ENCODE peak calls at places on chromosomes 5 and 9, in five cellular contexts. H is ovary, E is colonic mucosa, S is lung, O is mammary epithelial cell. W is an unnamed sample.

GRCh38 chr9:115278241-115279035 is 160.5 kb upstream of the TNC start:
- DNase-seq in H (no peak), E (no peak), S (no peak), O (no peak), W (no peak)

GRCh38 chr9:40935336-40935735 is 193.1 kb downstream of the FOXD4L6 start:
- DNase-seq in H (no peak), E (no peak), S (no peak), O (no peak), W (no peak)

GRCh38 chr9:97806721-97807120 is 46.3 kb upstream of the FOXE1 start:
- DNase-seq in H (no peak), E (no peak), S (no peak), O (no peak), W (no peak)

GRCh38 chr9:137019891-137020683 is 8.0 kb downstream of the ABCA2 start:
- DNase-seq in H (no peak), E (no peak), S (no peak), O (no peak), W (no peak)

GRCh38 chr9:4296217-4296616 is 3.7 kb downstream of the GLIS3 start:
- DNase-seq in H (no peak), E (no peak), S (no peak), O (no peak), W (no peak)

GRCh38 chr9:116895956-116896355 is 208.9 kb downstream of the TRIM32 start:
- DNase-seq in H (no peak), E (no peak), S (no peak), O (no peak), W (no peak)

GRCh38 chr5:142292249-142292648 is 32.6 kb downstream of the SPRY4 start:
- DNase-seq in H (no peak), E (no peak), S (no peak), O (no peak), W (no peak)

GRCh38 chr5:17217421-17218352 is at the start of gene BASP1:
- DNase-seq in H (peak), E (peak), S (peak), O (peak), W (no peak)

GRCh38 chr9:18910858-18911257 is 122.2 kb downstream of the SAXO1 start:
- DNase-seq in H (no peak), E (no peak), S (no peak), O (no peak), W (no peak)

GRCh38 chr5:143304836-143305475 is 98.5 kb downstream of the NR3C1 start:
- DNase-seq in H (no peak), E (no peak), S (no peak), O (no peak), W (no peak)

GRCh38 chr5:54135042-54135441 is 175.3 kb downstream of the ARL15 start:
- DNase-seq in H (no peak), E (no peak), S (no peak), O (peak), W (no peak)

GRCh38 chr5:116521173-116521872 is 53.3 kb downstream of the SEMA6A start:
- DNase-seq in H (no peak), E (no peak), S (no peak), O (peak), W (no peak)

GRCh38 chr5:74631088-74631960 is 9.2 kb downstream of the ENC1 start:
- DNase-seq in H (no peak), E (no peak), S (peak), O (no peak), W (no peak)

GRCh38 chr5:169762338-169763095 is 125.4 kb downstream of the DOCK2 start:
- DNase-seq in H (no peak), E (no peak), S (no peak), O (peak), W (no peak)

GRCh38 chr9:105127863-105128220 is 116.6 kb upstream of the SLC44A1 start:
- DNase-seq in H (no peak), E (peak), S (no peak), O (peak), W (no peak)

GRCh38 chr5:167511-167910 is 23.8 kb upstream of the LRRC14B start:
- DNase-seq in H (peak), E (no peak), S (no peak), O (no peak), W (no peak)

GRCh38 chr5:81097733-81098132 is 135.4 kb upstream of the CKMT2 start:
- DNase-seq in H (no peak), E (no peak), S (no peak), O (no peak), W (no peak)

GRCh38 chr5:172453986-172454354 is 355 bp downstream of the SH3PXD2B start:
- DNase-seq in H (peak), E (peak), S (no peak), O (peak), W (peak)

GRCh38 chr5:72783354-72783753 is 33.1 kb upstream of the TNPO1 start:
- DNase-seq in H (no peak), E (no peak), S (no peak), O (no peak), W (no peak)

GRCh38 chr5:167269146-167269545 is 1022.3 kb upstream of the WWC1 start:
- DNase-seq in H (no peak), E (no peak), S (no peak), O (no peak), W (no peak)

GRCh38 chr5:154479160-154479943 is 1.3 kb upstream of the HAND1 start:
- DNase-seq in H (no peak), E (no peak), S (no peak), O (no peak), W (no peak)

GRCh38 chr5:859798-860296 is 9.1 kb upstream of the ZDHHC11 start:
- DNase-seq in H (no peak), E (no peak), S (no peak), O (no peak), W (no peak)

GRCh38 chr9:124040186-124040920 is 28.8 kb downstream of the LHX2 start:
- DNase-seq in H (no peak), E (no peak), S (no peak), O (no peak), W (no peak)

GRCh38 chr9:136623849-136624183 is 38.9 kb upstream of the EGFL7 start:
- DNase-seq in H (no peak), E (peak), S (no peak), O (peak), W (no peak)

GRCh38 chr9:127161081-127161621 is 38.7 kb upstream of the ANGPTL2 start:
- DNase-seq in H (peak), E (no peak), S (no peak), O (no peak), W (no peak)

GRCh38 chr9:88923653-88924284 is 67.5 kb upstream of the S1PR3 start:
- DNase-seq in H (no peak), E (no peak), S (peak), O (no peak), W (no peak)

GRCh38 chr5:122653087-122654017 is 121.5 kb upstream of the SNX2 start:
- DNase-seq in H (no peak), E (no peak), S (no peak), O (peak), W (no peak)

GRCh38 chr9:82105729-82106128 is 117.2 kb downstream of the SPATA31D1 start:
- DNase-seq in H (no peak), E (peak), S (no peak), O (no peak), W (no peak)

GRCh38 chr5:116498478-116498877 is 76.1 kb downstream of the SEMA6A start:
- DNase-seq in H (no peak), E (peak), S (no peak), O (no peak), W (no peak)

GRCh38 chr5:31987985-31988710 is 186.0 kb downstream of the GOLPH3 start:
- DNase-seq in H (no peak), E (no peak), S (no peak), O (peak), W (no peak)

GRCh38 chr5:122726990-122727616 is 47.8 kb upstream of the SNX2 start:
- DNase-seq in H (no peak), E (no peak), S (no peak), O (peak), W (no peak)

GRCh38 chr9:126062158-126062929 is 264.3 kb upstream of the MVB12B start:
- DNase-seq in H (peak), E (no peak), S (no peak), O (peak), W (no peak)

GRCh38 chr5:107744418-107745330 is 73.9 kb upstream of the EFNA5 start:
- DNase-seq in H (no peak), E (no peak), S (no peak), O (no peak), W (no peak)

GRCh38 chr9:129612815-129613519 is 7.9 kb downstream of the C9orf50 start:
- DNase-seq in H (peak), E (no peak), S (no peak), O (no peak), W (no peak)

GRCh38 chr5:116938488-116938887 is 363.9 kb upstream of the SEMA6A start:
- DNase-seq in H (no peak), E (no peak), S (no peak), O (no peak), W (peak)

GRCh38 chr9:2662496-2662895 is 40.9 kb downstream of the VLDLR start:
- DNase-seq in H (no peak), E (no peak), S (no peak), O (no peak), W (peak)

GRCh38 chr9:95130484-95130883 is 187.0 kb downstream of the FANCC start:
- DNase-seq in H (no peak), E (no peak), S (no peak), O (no peak), W (no peak)
- H3K27ac ChIP-seq in H (no peak), E (no peak), S (no peak), O (no peak), W (no peak)

DNA sequence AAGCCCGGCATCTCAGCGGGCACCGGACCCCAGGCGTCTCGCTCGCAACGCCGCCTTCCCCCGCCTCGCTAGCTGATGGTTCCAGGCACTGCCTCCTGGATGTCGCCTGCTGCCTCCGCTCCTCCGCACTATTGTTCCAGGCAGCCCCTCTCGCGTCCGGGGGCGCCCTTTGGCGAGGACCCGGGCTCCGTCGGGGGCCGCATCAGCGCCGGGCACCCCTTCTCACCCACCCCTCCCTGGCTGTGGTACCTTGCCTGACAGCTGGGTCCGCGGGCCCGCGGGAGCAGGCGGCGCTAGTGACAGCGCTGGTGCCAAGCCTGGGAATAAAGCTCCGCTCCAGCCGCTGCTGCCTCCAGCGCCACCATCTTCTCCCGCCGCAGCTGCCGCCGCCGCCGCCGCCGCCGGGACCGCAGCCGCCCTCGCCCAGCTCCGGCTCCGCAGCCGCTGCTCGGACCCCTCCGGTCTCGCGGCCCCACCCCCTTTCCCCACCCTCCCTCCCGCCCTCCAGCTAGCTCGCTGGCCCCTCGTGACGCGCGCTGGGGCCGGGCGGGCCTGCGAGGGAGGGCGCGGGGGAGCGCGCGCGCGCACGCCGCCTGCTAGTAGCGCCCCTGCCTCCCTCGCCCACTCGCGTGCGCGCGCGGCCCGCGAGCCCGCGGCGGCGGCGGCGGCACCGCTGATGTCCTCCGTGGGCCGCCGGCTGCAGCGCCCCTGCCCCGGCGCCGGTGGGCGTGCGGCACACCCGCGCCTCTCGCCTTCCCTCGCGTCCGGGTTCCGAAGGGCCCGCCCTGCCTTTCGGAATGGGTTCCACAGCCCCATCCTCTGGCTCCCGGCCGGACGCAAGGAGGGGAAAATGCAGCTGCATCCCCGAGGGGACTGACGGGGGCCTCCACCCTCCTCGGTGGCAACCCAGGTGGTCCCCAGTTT is at the start of gene APBA1:
- DNase-seq in H (peak), E (peak), S (peak), O (peak), W (peak)
- H3K27ac ChIP-seq in H (peak), E (peak), S (peak), O (no peak), W (peak)

DNA sequence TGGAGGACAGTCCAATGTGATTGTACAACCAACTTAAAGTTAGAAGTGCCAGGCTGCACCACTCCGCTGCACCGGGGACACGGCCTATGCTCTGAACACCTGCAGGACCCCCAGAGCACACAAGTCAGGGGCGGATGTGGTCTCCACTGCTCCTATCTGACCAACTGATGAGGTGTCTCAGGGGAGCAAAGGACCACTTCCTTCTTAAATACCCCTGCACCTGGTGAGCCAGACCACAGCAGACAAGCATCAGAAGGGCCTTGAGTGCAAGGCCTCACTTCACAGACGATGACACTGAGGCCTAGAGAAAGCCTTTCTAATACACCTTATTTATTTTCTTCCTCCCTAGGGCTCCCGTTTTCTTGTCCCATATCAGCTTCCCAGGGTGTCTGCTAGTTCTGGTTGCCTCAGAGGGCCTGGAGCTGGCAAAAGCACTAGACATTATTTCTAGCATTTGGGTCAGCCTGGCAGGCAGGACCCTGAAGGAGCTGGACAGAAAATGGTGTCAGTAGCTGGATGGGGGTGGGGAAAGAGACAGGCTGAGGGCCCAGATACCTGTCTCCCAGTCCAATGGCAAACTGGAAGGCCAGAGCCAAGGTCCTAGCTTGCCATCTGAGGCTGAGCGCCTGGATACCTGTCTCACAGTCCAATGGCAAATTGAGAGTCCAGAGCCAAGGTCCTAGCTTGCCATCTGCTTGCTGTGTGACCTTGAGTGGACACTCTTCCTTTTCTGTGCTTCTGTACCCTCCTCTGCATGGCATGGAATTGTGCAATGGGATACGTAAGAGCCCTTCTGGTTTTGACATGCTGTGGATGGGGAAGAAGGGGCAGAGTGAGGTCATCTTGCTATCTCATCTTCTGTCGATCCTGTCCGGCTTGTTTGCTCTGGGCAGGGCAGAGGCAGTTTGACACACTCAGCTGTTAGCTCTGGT is 9.0 kb downstream of the CCDC69 start:
- DNase-seq in H (no peak), E (no peak), S (peak), O (no peak), W (no peak)
- H3K27ac ChIP-seq in H (no peak), E (peak), S (peak), O (no peak), W (peak)

GRCh38 chr5:149803641-149804468 is 73.7 kb downstream of the PPARGC1B start:
- DNase-seq in H (peak), E (no peak), S (no peak), O (no peak), W (no peak)
- H3K27ac ChIP-seq in H (no peak), E (peak), S (no peak), O (no peak), W (no peak)

DNA sequence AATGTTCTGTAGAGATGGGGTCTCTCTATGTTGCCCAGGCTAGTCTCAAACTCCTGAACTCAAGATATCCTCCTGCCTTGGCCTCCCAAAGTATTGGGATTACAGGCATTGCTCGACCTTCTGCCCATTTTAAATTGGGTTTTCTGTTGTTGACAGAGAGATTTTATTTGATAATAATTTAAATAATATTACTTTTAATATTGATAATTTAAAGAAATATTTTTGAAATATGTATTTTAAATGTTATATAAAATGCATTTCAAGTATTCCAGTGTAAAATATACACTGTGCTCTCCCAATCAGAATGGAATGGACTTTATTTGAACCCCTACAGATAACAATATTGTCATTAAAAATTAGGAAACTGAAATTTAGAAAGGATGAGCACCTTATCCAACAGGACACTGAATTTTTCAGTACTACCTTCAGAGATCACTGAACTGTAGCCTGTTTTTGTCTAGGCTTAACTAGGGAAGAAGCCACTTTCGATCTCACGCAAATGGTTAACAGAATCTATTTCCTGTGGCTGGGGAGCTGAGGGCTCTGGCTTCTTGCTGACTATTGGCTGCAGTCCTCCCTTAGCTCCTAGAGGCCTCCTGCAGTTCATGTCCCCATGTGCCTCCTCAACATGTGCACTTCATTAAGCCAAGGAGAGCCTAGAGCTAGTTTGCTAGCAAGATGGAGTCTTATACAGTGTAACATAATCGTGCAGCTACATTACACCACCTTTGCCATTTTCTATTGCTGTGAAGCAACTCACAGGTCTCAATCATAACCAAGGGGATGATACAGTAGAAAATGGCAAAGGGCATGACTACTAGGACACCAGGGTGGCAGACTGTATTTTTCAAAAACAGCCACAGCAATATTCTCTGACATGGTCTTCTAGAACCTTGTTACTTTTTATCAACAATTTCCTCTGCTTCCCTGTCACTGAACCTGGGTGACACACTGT is 150.0 kb downstream of the CDC42SE2 start:
- DNase-seq in H (no peak), E (no peak), S (no peak), O (no peak), W (no peak)
- H3K27ac ChIP-seq in H (no peak), E (no peak), S (no peak), O (no peak), W (peak)

GRCh38 chr9:106877345-106877744 is 14.4 kb downstream of the ZNF462 start:
- DNase-seq in H (no peak), E (no peak), S (no peak), O (no peak), W (no peak)

GRCh38 chr9:106880863-106881262 is 17.9 kb downstream of the ZNF462 start:
- DNase-seq in H (no peak), E (no peak), S (no peak), O (peak), W (no peak)

GRCh38 chr9:106880081-106880480 is 17.1 kb downstream of the ZNF462 start:
- DNase-seq in H (no peak), E (no peak), S (no peak), O (peak), W (no peak)

GRCh38 chr9:106878081-106878837 is 15.3 kb downstream of the ZNF462 start:
- DNase-seq in H (no peak), E (no peak), S (no peak), O (no peak), W (no peak)

DNA sequence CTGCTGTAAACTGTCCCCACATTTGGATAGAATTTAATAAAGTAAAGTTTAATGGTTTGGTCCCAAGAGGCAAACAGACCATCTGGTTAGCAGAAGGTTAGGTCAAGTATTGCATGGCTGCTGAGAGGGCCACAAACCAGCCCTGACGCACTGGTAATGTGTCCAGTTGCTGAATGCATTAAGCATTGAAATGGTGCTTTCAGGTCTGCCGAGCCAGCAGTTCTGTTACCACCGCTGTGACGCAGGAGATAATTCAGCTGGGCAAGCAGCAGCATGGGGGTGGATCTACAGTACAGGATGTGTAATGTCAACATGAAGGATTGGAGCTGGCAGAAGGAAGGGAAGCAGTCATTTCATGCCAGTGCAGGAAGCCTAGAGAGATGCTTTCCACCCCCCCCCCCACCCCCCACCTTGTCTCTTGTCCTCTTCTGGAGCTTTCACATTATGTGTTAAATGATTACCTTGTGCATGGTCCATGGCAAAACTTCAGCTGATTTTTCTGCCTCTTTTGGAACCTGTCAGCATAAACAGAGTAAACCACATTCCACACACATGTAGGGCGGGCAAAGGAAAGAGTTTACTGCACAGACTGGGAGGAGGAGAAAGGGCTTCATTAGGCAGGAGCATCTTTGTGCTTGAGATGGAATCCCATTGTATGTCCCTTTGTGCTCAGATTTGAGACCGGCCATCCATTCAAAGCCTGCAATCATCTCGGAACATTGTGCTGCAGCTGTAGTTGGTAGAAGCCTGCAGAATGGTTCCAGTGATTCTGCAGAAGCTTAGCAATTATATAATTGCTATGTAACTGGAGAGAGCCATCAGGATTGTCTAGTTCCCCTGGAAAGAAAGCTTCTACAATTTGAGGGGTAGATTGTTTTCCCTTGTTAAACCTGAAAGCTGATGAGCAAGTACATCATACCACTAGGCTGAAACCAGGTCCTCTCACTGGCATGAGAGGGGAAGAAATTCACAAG is 16.3 kb downstream of the ZNF462 start:
- DNase-seq in H (peak), E (peak), S (peak), O (peak), W (no peak)
- H3K27ac ChIP-seq in H (no peak), E (peak), S (peak), O (peak), W (peak)

GRCh38 chr9:12861035-12861434 is 86.2 kb downstream of the LURAP1L start:
- DNase-seq in H (no peak), E (no peak), S (no peak), O (no peak), W (no peak)
- H3K27ac ChIP-seq in H (no peak), E (peak), S (no peak), O (peak), W (no peak)

W was measured in substantia nigra.